ENCODE peak calls at places on chromosomes 3 and 15, in ten cellular contexts. P is tibial artery; N is transverse colon; O is BJ; S is colonic mucosa; K is CD8-positive, alpha-beta T cell; X is fibroblast of lung; G is OCI-LY7; H is tibial nerve; Y is testis. A is an unnamed sample.

GRCh38 chr15:90553248-90553745 is 23.6 kb downstream of the CRTC3 start:
- DNase-seq in P (no peak), N (no peak), O (peak; percentile 75), S (no peak), K (no peak), X (peak; percentile 77), G (no peak), H (no peak), Y (no peak), A (no peak)

GRCh38 chr3:113428581-113428980 is 12.7 kb downstream of the CFAP44 start:
- DNase-seq in P (no peak), N (no peak), O (no peak), S (no peak), K (no peak), X (peak; percentile 20), G (no peak), H (no peak), Y (no peak), A (no peak)

GRCh38 chr15:40796041-40796440 is 10.8 kb upstream of the ZFYVE19 start:
- DNase-seq in P (no peak), N (no peak), O (no peak), S (no peak), K (no peak), X (no peak), G (no peak), H (no peak), Y (no peak), A (no peak)

GRCh38 chr15:56243774-56244236 is at the start of gene RFX7:
- DNase-seq in P (peak; percentile 84), N (peak; percentile 82), O (no peak), S (peak; percentile 70), K (peak; percentile 85), X (peak; percentile 74), G (peak; percentile 87), H (peak; percentile 50), Y (peak; percentile 84), A (no peak)

GRCh38 chr3:115918900-115919299 is 295.6 kb downstream of the GAP43 start:
- DNase-seq in P (no peak), N (no peak), O (no peak), S (no peak), K (no peak), X (no peak), G (no peak), H (no peak), Y (no peak), A (no peak)

GRCh38 chr15:62909257-62909656 is 133.3 kb upstream of the TPM1 start:
- DNase-seq in P (no peak), N (no peak), O (no peak), S (no peak), K (no peak), X (no peak), G (no peak), H (no peak), Y (no peak), A (no peak)

GRCh38 chr3:63655519-63655918 is 3.0 kb downstream of the SNTN start:
- DNase-seq in P (no peak), N (no peak), O (peak; percentile 89), S (no peak), K (no peak), X (peak; percentile 98), G (no peak), H (no peak), Y (no peak), A (no peak)

GRCh38 chr3:172787746-172788145 is 37.2 kb downstream of the ECT2 start:
- DNase-seq in P (no peak), N (no peak), O (no peak), S (no peak), K (no peak), X (peak; percentile 20), G (no peak), H (no peak), Y (no peak), A (no peak)

GRCh38 chr3:12479919-12480425 is 4.3 kb upstream of the TSEN2 start:
- DNase-seq in P (no peak), N (peak; percentile 86), O (no peak), S (peak; percentile 86), K (peak; percentile 50), X (peak; percentile 26), G (peak; percentile 64), H (no peak), Y (no peak), A (no peak)

GRCh38 chr3:52175416-52176187 is 21.4 kb upstream of the POC1A start:
- DNase-seq in P (no peak), N (no peak), O (no peak), S (no peak), K (no peak), X (no peak), G (no peak), H (no peak), Y (no peak), A (no peak)

GRCh38 chr3:152305075-152305474 is 36.3 kb downstream of the MBNL1 start:
- DNase-seq in P (no peak), N (no peak), O (no peak), S (no peak), K (no peak), X (no peak), G (no peak), H (no peak), Y (no peak), A (no peak)

GRCh38 chr3:42336103-42336502 is 70.1 kb upstream of the CCK start:
- DNase-seq in P (no peak), N (no peak), O (no peak), S (no peak), K (no peak), X (no peak), G (no peak), H (no peak), Y (no peak), A (no peak)

GRCh38 chr3:130442284-130442683 is 74.7 kb upstream of the COL6A6 start:
- DNase-seq in P (no peak), N (no peak), O (no peak), S (no peak), K (no peak), X (no peak), G (no peak), H (no peak), Y (no peak), A (no peak)

GRCh38 chr3:10238330-10238995 is 9.8 kb upstream of the TATDN2 start:
- DNase-seq in P (no peak), N (no peak), O (no peak), S (no peak), K (no peak), X (no peak), G (no peak), H (no peak), Y (no peak), A (no peak)

GRCh38 chr3:102181202-102181920 is 253.5 kb upstream of the ZPLD1 start:
- DNase-seq in P (no peak), N (no peak), O (peak; percentile 53), S (no peak), K (no peak), X (peak; percentile 86), G (no peak), H (no peak), Y (no peak), A (no peak)

GRCh38 chr3:151278223-151278622 is at the start of gene P2RY14:
- DNase-seq in P (no peak), N (no peak), O (no peak), S (no peak), K (no peak), X (no peak), G (peak; percentile 20), H (no peak), Y (no peak), A (no peak)

GRCh38 chr15:78067328-78068241 is 9.9 kb downstream of the TBC1D2B start:
- DNase-seq in P (peak; percentile 80), N (no peak), O (no peak), S (no peak), K (no peak), X (peak; percentile 48), G (no peak), H (no peak), Y (no peak), A (no peak)

GRCh38 chr3:42855547-42856380 is 19.9 kb downstream of the CYP8B1 start:
- DNase-seq in P (no peak), N (no peak), O (no peak), S (no peak), K (no peak), X (no peak), G (no peak), H (no peak), Y (no peak), A (no peak)

GRCh38 chr15:62474771-62475124 is 309.7 kb upstream of the C2CD4B start:
- DNase-seq in P (no peak), N (no peak), O (peak; percentile 51), S (peak; percentile 13), K (no peak), X (peak; percentile 50), G (no peak), H (no peak), Y (no peak), A (no peak)

GRCh38 chr3:149026718-149027117 is 35.4 kb downstream of the GYG1 start:
- DNase-seq in P (no peak), N (no peak), O (no peak), S (no peak), K (no peak), X (peak; percentile 23), G (no peak), H (no peak), Y (no peak), A (no peak)
- H3K36me3 ChIP-seq in P (peaks cover 40% of the 10 kb centered on the region), N (no peaks in the 10 kb centered on the region), O (peaks cover 4% of the 10 kb centered on the region), S (peaks cover 7% of the 10 kb centered on the region), K (peaks cover 4% of the 10 kb centered on the region), X (peaks cover 2% of the 10 kb centered on the region), G (peaks cover 92% of the 10 kb centered on the region), H (peaks cover 13% of the 10 kb centered on the region), Y (no peaks in the 10 kb centered on the region), A (peaks cover 7% of the 10 kb centered on the region)

GRCh38 chr3:193563999-193564398 is 9.3 kb upstream of the ATP13A4 start:
- DNase-seq in P (no peak), N (peak; percentile 50), O (no peak), S (peak; percentile 65), K (no peak), X (no peak), G (peak; percentile 8), H (no peak), Y (no peak), A (no peak)
- TF ChIP-seq CTCF in P (no peak), N (no peak), O (no peak), S (peak; percentile 29), K (no peak), X (no peak), G (peak; percentile 43), H (no peak), Y (no peak), A (peak; percentile 52)

DNA sequence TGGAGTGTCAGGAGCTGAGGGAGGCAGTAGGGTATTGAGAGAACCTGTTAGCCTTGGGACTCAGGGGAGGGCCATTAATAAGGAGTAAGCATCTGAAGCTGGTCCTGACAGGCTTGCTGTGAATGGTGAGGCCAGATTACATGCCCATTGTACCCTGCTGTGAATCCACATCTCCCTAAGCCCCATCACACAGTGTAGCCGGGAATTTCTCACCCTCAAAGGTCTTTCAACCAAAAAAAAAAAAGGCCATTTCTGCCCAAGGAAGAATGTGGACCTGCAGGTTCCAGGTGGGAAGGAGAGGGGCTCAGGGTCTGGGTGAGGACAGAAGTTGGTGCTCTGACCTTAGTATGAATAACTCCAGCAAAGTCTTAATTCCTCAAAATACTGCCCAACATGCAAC is 37.2 kb downstream of the MAGEF1 start:
- DNase-seq in P (no peak), N (no peak), O (no peak), S (no peak), K (no peak), X (no peak), G (no peak), H (no peak), Y (no peak), A (no peak)
- H3K36me3 ChIP-seq in P (no peaks in the 10 kb centered on the region), N (no peaks in the 10 kb centered on the region), O (no peaks in the 10 kb centered on the region), S (no peaks in the 10 kb centered on the region), K (no peaks in the 10 kb centered on the region), X (no peaks in the 10 kb centered on the region), G (no peaks in the 10 kb centered on the region), H (no peaks in the 10 kb centered on the region), Y (no peaks in the 10 kb centered on the region), A (no peaks in the 10 kb centered on the region)

GRCh38 chr15:25710184-25710583 is 152.9 kb downstream of the ATP10A start:
- DNase-seq in P (peak; percentile 73), N (peak; percentile 15), O (no peak), S (no peak), K (peak; percentile 71), X (no peak), G (peak; percentile 63), H (no peak), Y (peak; percentile 63), A (no peak)
- TF ChIP-seq CTCF in P (peak; percentile 47), N (peak; percentile 46), O (peak; percentile 78), S (peak; percentile 35), K (peak; percentile 52), X (peak; percentile 61), G (peak; percentile 84), H (peak; percentile 43), Y (peak; percentile 49), A (peak; percentile 43)

A was measured in esophagus squamous epithelium.